ENCODE peak calls at places on chromosome 7, in four cellular contexts. P is uterus; B is GM23248; H is naive thymus-derived CD4-positive, alpha-beta T cell. M is an unnamed sample. For H3K9me3, the result is how much of the 10 kb centered on the place peaks cover.

GRCh38 chr7:12554848-12555247 is 15.7 kb upstream of the SCIN start:
- DNase-seq in P (no peak), H (no peak), B (no peak), M (no peak)

GRCh38 chr7:124692420-124692819 is 73.2 kb downstream of the GPR37 start:
- DNase-seq in H (no peak), B (no peak), P (no peak), M (no peak)

GRCh38 chr7:10973942-10974716 is 457 bp downstream of the PHF14 start:
- DNase-seq in H (no peak), P (peak), B (peak), M (no peak)

GRCh38 chr7:138105216-138105615 is 29.0 kb downstream of the AKR1D1 start:
- DNase-seq in P (no peak), H (no peak), B (no peak), M (no peak)

GRCh38 chr7:140544278-140544896 is 65.1 kb upstream of the MKRN1 start:
- DNase-seq in B (no peak), H (no peak), P (no peak), M (no peak)

GRCh38 chr7:50145801-50146338 is 52.8 kb upstream of the ZPBP start:
- DNase-seq in P (no peak), H (no peak), B (no peak), M (no peak)

GRCh38 chr7:50333266-50333665 is 28.8 kb downstream of the IKZF1 start:
- DNase-seq in H (no peak), P (no peak), B (no peak), M (no peak)

GRCh38 chr7:142000244-142000643 is 4.6 kb downstream of the MGAM start:
- DNase-seq in H (no peak), B (peak), P (no peak), M (no peak)

GRCh38 chr7:135690566-135690965 is 28.3 kb downstream of the STMP1 start:
- DNase-seq in B (peak), H (no peak), P (no peak), M (no peak)

GRCh38 chr7:110051386-110051785 is 1039.5 kb upstream of the LRRN3 start:
- DNase-seq in H (no peak), B (no peak), P (no peak), M (no peak)

GRCh38 chr7:23863209-23863798 is 153.3 kb downstream of the STK31 start:
- DNase-seq in H (no peak), P (no peak), B (peak), M (no peak)

GRCh38 chr7:133530682-133531081 is 277.8 kb downstream of the EXOC4 start:
- DNase-seq in H (no peak), B (peak), P (no peak), M (no peak)

GRCh38 chr7:36040679-36041078 is 112.4 kb upstream of the EEPD1 start:
- DNase-seq in P (no peak), B (peak), H (no peak), M (no peak)

GRCh38 chr7:121459148-121459547 is 63.0 kb upstream of the FAM3C start:
- DNase-seq in B (no peak), P (no peak), H (no peak), M (no peak)

GRCh38 chr7:81577642-81578349 is 192.1 kb downstream of the HGF start:
- DNase-seq in H (no peak), B (no peak), P (no peak), M (no peak)

GRCh38 chr7:841943-842342 is 9.7 kb downstream of the SUN1 start:
- DNase-seq in H (no peak), P (no peak), B (no peak), M (no peak)

GRCh38 chr7:7237201-7237977 is 55.0 kb downstream of the C1GALT1 start:
- DNase-seq in P (no peak), H (no peak), B (no peak), M (no peak)

GRCh38 chr7:64872809-64873500 is 30.1 kb upstream of the ZNF273 start:
- DNase-seq in H (no peak), B (no peak), P (no peak), M (no peak)

GRCh38 chr7:29793507-29793906 is 12.8 kb upstream of the WIPF3 start:
- DNase-seq in B (no peak), H (no peak), P (no peak), M (no peak)

GRCh38 chr7:140489021-140489349 is 9.7 kb upstream of the MKRN1 start:
- DNase-seq in P (no peak), H (no peak), B (no peak), M (no peak)

GRCh38 chr7:1721047-1721687 is 51.1 kb downstream of the ELFN1 start:
- DNase-seq in B (peak), P (no peak), H (no peak), M (no peak)

GRCh38 chr7:33916357-33917081 is 11.2 kb downstream of the BMPER start:
- DNase-seq in H (no peak), P (no peak), B (peak), M (no peak)

GRCh38 chr7:25759281-25759680 is 392.7 kb upstream of the NFE2L3 start:
- DNase-seq in H (no peak), B (no peak), P (no peak), M (no peak)

GRCh38 chr7:125030756-125031387 is 101.2 kb upstream of the POT1 start:
- DNase-seq in H (no peak), P (no peak), B (no peak), M (no peak)

GRCh38 chr7:95045236-95045923 is 138.0 kb downstream of the PPP1R9A start:
- DNase-seq in P (no peak), H (no peak), B (peak), M (no peak)

GRCh38 chr7:156029460-156030007 is 217.3 kb upstream of the SHH start:
- DNase-seq in B (no peak), P (no peak), H (no peak), M (no peak)

GRCh38 chr7:117034851-117035462 is 81.7 kb downstream of the ST7 start:
- DNase-seq in H (no peak), P (no peak), B (no peak), M (no peak)

GRCh38 chr7:18866359-18867036 is 250.9 kb downstream of the TWIST1 start:
- DNase-seq in P (peak), H (no peak), B (peak), M (peak)

GRCh38 chr7:74355091-74355490 is 65.9 kb downstream of the CLIP2 start:
- DNase-seq in P (no peak), B (peak), H (no peak), M (no peak)

GRCh38 chr7:55534916-55535636 is 37.2 kb downstream of the VOPP1 start:
- DNase-seq in H (no peak), P (no peak), B (no peak), M (no peak)
- H3K27ac ChIP-seq in H (no peak), P (no peak), B (no peak), M (peak)

GRCh38 chr7:57202274-57202673 is 70.0 kb upstream of the ZNF479 start:
- DNase-seq in H (no peak), B (no peak), P (no peak), M (no peak)

GRCh38 chr7:57204411-57204811 is 72.2 kb upstream of the ZNF479 start:
- DNase-seq in B (no peak), H (no peak), P (no peak), M (no peak)

GRCh38 chr7:57205000-57205399 is 72.8 kb upstream of the ZNF479 start:
- DNase-seq in B (no peak), H (no peak), P (no peak), M (no peak)

GRCh38 chr7:57201895-57202210 is 69.6 kb upstream of the ZNF479 start:
- DNase-seq in B (no peak), H (no peak), P (no peak), M (no peak)

GRCh38 chr7:57203161-57203791 is 71.0 kb upstream of the ZNF479 start:
- DNase-seq in P (no peak), H (no peak), B (no peak), M (no peak)
- H3K9me3 ChIP-seq in P (under half), H (under half), B (under half), M (under half)

DNA sequence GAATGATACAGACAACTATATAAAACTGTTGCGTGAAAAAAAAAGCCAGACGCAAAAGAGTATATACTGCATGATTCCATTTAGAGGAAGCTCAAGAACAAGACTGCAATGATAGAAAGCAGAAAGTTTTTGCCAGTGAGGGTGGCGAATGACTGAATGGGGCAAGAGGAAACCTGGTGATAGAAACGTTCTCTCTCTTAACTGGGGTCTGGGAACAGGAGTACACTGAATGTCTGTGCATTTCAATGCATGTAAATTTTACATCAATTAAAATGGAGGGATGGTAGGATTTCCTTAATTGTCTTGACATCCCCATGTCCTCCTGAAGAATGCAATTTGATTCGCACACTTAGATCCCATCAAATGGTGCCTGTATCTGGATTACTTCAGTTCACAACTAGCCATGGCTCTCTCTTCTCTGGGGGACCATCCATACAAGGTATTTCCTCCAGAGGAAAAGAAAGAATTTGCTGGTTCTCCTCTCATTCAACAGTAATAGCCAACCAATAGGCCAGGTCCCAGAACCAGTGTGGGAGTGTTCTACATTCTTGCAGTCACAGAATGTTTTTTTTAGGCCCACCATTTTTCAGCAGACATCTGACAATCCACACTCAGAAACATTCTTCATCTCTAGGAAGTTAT is 221.0 kb upstream of the KLF14 start:
- DNase-seq in H (no peak), B (no peak), P (no peak), M (no peak)
- H3K4me3 ChIP-seq in H (no peak), B (no peak), P (no peak), M (no peak)

DNA sequence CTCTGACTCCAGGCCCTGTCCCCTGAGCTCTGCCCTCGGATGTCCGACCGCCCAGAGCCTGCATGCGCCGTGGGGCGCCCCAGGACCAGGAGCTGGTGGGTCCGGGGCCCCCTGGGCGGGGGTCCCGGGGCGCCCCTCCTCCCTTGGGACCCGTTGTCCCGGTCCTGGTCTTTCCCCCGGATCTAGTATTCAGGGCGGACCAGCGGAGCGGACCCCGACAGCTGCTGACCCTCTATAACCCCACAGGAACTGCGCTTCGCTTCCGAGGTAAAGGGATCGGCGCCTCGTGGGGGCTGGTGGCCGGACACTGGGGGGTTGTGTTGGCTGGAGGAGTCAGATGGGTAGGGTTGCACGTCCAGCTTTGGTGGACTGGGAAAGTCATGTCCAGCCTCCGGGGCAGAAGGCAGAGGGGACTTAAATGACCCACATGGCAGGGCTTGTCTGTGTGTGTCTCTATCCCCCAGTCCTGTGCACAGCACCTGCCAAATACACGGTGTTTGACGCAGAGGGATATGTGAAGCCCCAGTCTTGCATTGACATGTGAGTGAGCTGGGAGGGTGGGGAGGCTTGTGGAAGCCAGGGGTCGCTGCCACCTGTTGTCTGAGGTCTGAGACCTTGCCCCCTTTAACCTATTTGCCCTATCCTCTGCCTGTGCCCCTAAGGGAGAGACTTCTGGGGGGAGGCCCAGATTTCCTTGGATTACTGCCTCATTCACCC is 548 bp downstream of the MOSPD3 start:
- DNase-seq in P (no peak), H (no peak), B (peak), M (no peak)
- H3K27ac ChIP-seq in P (peak), H (peak), B (no peak), M (peak)

DNA sequence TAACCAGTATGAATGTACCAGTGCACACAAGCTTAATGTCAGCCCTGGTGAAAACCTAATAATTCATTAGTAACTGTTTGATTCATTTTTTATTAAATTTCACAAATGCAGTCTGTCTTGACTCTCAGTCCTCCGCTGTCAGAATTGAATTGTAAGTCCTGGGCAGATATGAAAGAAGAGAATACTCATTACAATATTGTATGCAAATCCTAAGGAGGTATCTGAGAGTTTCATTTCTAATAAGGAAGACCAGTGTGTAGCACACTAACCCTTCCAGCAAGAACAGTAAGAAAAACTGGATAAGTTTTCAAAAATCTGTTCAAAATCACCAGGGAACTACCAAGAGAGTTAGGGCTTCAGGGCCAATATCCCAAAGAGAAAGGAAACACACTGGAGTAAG is 652.1 kb downstream of the SUGCT start:
- DNase-seq in P (no peak), H (no peak), B (no peak), M (no peak)
- H3K9me3 ChIP-seq in P (under half), H (under half), B (under half), M (under half)

GRCh38 chr7:27177795-27178320 is 3.7 kb upstream of the HOXA10 start:
- DNase-seq in P (no peak), B (peak), H (no peak), M (peak)
- H3K4me3 ChIP-seq in P (peak), B (peak), H (no peak), M (peak)

DNA sequence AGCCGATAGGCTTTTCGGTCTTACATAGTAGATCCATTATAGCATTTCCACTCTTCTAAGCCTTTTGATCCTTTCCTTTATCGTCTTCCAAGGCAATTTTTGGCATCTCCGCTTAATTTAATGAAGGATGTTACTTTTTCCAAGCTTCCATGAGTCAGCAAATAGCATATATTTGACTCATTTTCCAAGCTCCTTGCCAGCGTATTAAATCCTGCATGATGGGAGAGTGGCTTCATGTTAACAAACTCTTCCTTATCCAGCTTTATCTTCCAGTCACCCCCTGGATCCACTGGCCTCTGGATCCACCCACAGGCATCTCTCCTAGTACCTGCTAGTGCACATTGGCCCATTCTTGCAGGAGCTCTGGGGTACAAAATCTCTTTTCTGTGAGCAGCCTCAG is 13.0 kb downstream of the OR9A2 start:
- DNase-seq in B (peak), P (no peak), H (no peak), M (no peak)
- H3K27ac ChIP-seq in B (peak), P (peak), H (no peak), M (peak)

DNA sequence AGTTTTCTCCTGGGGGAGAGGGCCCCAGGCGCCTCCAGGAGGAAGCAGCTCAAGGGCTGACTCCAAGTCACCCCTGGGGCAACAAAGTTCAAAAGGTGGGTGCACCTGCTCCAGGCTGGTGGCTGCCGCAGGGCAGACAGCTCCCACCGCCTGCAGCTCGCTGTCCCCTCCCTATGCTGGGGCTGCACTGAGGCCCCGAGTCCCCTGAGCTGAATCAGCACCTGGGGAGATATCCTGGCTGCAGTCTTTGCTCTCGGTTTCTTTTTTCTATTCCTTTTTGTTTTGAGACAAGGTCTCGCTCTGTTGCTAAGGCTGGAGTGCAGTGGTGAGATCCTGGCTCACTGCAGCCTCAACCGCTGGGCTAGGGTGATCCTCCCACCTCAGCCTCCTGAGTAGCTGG is 183.4 kb downstream of the DNAJB6 start:
- DNase-seq in P (no peak), H (no peak), B (no peak), M (no peak)
- H3K9me3 ChIP-seq in P (under half), H (under half), B (under half), M (under half)

M was measured in suprapubic skin.